ENCODE peak calls at places on chromosomes 16 and 17, in six cellular contexts. E is IMR-90, D is breast epithelium, I is HCT116, Z is cardiac muscle cell, Y is neural progenitor cell. L is an unnamed sample. For H3K27me3 and H3K4me1, the result is how much of the 10 kb centered on the place peaks cover.

GRCh38 chr16:85055503-85056210 is 28.1 kb downstream of the KIAA0513 start:
- DNase-seq in I (no peak), D (peak), E (peak), Y (no peak), Z (peak), L (no peak)

GRCh38 chr16:58847902-58848661 is 114.0 kb upstream of the GOT2 start:
- DNase-seq in D (no peak), Y (no peak), Z (no peak), E (no peak), I (no peak), L (no peak)

GRCh38 chr17:66583112-66583748 is 251.7 kb upstream of the CACNG5 start:
- DNase-seq in I (no peak), D (no peak), Y (no peak), Z (no peak), E (no peak), L (no peak)

GRCh38 chr16:83031524-83031923 is 404.8 kb downstream of the CDH13 start:
- DNase-seq in Y (no peak), I (no peak), E (peak), D (no peak), Z (no peak), L (no peak)

GRCh38 chr17:31869031-31869430 is 10.0 kb upstream of the COPRS start:
- DNase-seq in E (peak), I (no peak), Z (no peak), Y (no peak), D (no peak), L (no peak)

GRCh38 chr16:70760221-70760620 is 40.7 kb downstream of the VAC14 start:
- DNase-seq in Y (no peak), D (no peak), Z (no peak), I (no peak), E (no peak), L (no peak)

GRCh38 chr17:12683299-12683698 is 17.6 kb downstream of the MYOCD start:
- DNase-seq in D (no peak), Y (no peak), Z (no peak), I (no peak), E (no peak), L (no peak)

GRCh38 chr17:66313325-66313724 is 10.9 kb downstream of the PRKCA start:
- DNase-seq in Z (no peak), D (no peak), E (no peak), Y (no peak), I (no peak), L (no peak)

GRCh38 chr16:25691519-25692091 is at the start of gene HS3ST4:
- DNase-seq in D (no peak), I (no peak), E (no peak), Y (peak), Z (peak), L (no peak)

GRCh38 chr17:79930077-79930785 is 91.0 kb upstream of the CBX4 start:
- DNase-seq in Y (peak), E (no peak), I (no peak), D (no peak), Z (no peak), L (no peak)

GRCh38 chr17:36550491-36551417 is 6.0 kb downstream of the GGNBP2 start:
- DNase-seq in D (no peak), E (no peak), Y (no peak), Z (no peak), I (no peak), L (no peak)

GRCh38 chr16:88276591-88276990 is 106.2 kb upstream of the ZNF469 start:
- DNase-seq in Y (no peak), I (no peak), E (no peak), D (no peak), Z (no peak), L (no peak)

GRCh38 chr17:80010283-80010858 is 25.3 kb downstream of the TBC1D16 start:
- DNase-seq in I (no peak), E (no peak), Y (no peak), D (no peak), Z (no peak), L (no peak)

GRCh38 chr17:49454050-49454449 is 39.4 kb upstream of the PHB1 start:
- DNase-seq in Z (no peak), Y (peak), I (peak), D (no peak), E (peak), L (no peak)

GRCh38 chr17:44961921-44962350 is 6.2 kb downstream of the C1QL1 start:
- DNase-seq in Y (no peak), D (no peak), E (no peak), I (no peak), Z (no peak), L (no peak)

GRCh38 chr17:50575581-50576210 is 15.2 kb downstream of the CACNA1G start:
- DNase-seq in I (no peak), E (no peak), Y (no peak), D (no peak), Z (no peak), L (no peak)

GRCh38 chr16:50547340-50547865 is 793 bp upstream of the NKD1 start:
- DNase-seq in E (no peak), I (peak), D (no peak), Y (peak), Z (peak), L (no peak)

GRCh38 chr16:8849411-8850011 is 19.3 kb downstream of the CARHSP1 start:
- DNase-seq in I (no peak), D (no peak), E (no peak), Y (no peak), Z (no peak), L (no peak)

GRCh38 chr17:29133146-29133713 is 47.0 kb downstream of the MYO18A start:
- DNase-seq in Z (peak), Y (no peak), I (no peak), E (peak), D (no peak), L (peak)

GRCh38 chr17:7014995-7015586 is 2.7 kb downstream of the RNASEK start:
- DNase-seq in Z (no peak), Y (peak), D (no peak), I (no peak), E (peak), L (no peak)

GRCh38 chr17:58763263-58763662 is 7.6 kb downstream of the PPM1E start:
- DNase-seq in Z (no peak), D (no peak), E (no peak), Y (no peak), I (no peak), L (no peak)

GRCh38 chr17:42067371-42068180 is 17.2 kb upstream of the C17orf113 start:
- DNase-seq in I (no peak), D (peak), Z (peak), Y (peak), E (peak), L (no peak)

GRCh38 chr16:10326647-10327046 is 59.2 kb upstream of the ATF7IP2 start:
- DNase-seq in Y (no peak), E (no peak), D (no peak), Z (no peak), I (no peak), L (no peak)

GRCh38 chr17:21815352-21816063 is 123.2 kb downstream of the KCNJ18 start:
- DNase-seq in Z (no peak), D (no peak), E (no peak), Y (no peak), I (no peak), L (no peak)

GRCh38 chr17:21817791-21818364 is 125.6 kb downstream of the KCNJ18 start:
- DNase-seq in Z (no peak), I (no peak), E (no peak), Y (no peak), D (no peak), L (no peak)

GRCh38 chr17:21816592-21817567 is 124.6 kb downstream of the KCNJ18 start:
- DNase-seq in E (no peak), D (no peak), I (no peak), Z (no peak), Y (no peak), L (no peak)

GRCh38 chr17:21814776-21815175 is 122.5 kb downstream of the KCNJ18 start:
- DNase-seq in I (no peak), D (no peak), Z (no peak), Y (no peak), E (no peak), L (no peak)
- H3K27me3 ChIP-seq in I (under half), D (under half), Z (under half), Y (under half), E (under half), L (under half)

DNA sequence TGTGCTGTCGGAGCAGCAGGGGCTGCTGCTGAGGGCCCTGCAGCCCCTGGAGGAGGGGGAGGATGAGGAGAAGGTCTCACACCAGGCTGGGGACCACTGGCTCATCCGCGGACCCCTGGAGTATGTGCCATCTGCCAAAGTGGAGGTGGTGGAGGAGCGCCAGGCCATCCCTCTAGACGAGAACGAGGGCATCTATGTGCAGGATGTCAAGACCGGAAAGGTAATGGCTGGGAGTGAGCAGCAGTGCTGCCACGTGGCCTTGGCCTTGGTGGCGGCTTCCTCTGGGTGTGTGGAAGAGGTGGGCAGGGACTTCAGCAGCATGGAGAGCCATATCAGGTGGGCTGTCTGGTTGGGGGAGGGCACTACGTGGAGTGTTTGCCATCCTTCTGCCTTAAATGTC is 20.0 kb downstream of the MVP start:
- DNase-seq in Z (no peak), Y (no peak), D (no peak), E (no peak), I (no peak), L (no peak)
- H3K4me1 ChIP-seq in Z (under half), Y (under half), D (under half), E (under half), I (under half), L (under half)

GRCh38 chr17:76079577-76080206 is 710 bp downstream of the ZACN start:
- DNase-seq in D (no peak), Z (peak), I (no peak), E (no peak), Y (peak), L (no peak)

GRCh38 chr17:76076765-76077581 is 2.0 kb upstream of the ZACN start:
- DNase-seq in Z (no peak), E (peak), Y (peak), I (no peak), D (no peak), L (no peak)

GRCh38 chr17:76076100-76076764 is 1.7 kb downstream of the GALR2 start:
- DNase-seq in Y (peak), E (no peak), I (no peak), D (no peak), Z (no peak), L (no peak)

GRCh38 chr17:76078859-76079576 is at the start of gene ZACN:
- DNase-seq in E (no peak), Y (no peak), Z (no peak), I (no peak), D (no peak), L (no peak)

GRCh38 chr17:76077582-76078110 is 1.3 kb upstream of the ZACN start:
- DNase-seq in Z (no peak), E (no peak), I (no peak), D (no peak), Y (no peak), L (no peak)
- H3K27me3 ChIP-seq in Z (half or more), E (half or more), I (under half), D (half or more), Y (half or more), L (under half)

GRCh38 chr17:82271401-82271800 is 2.1 kb downstream of the CSNK1D start:
- DNase-seq in I (no peak), Z (no peak), Y (no peak), E (no peak), D (no peak), L (no peak)
- H3K4me1 ChIP-seq in I (under half), Z (under half), Y (under half), E (under half), D (under half), L (under half)

DNA sequence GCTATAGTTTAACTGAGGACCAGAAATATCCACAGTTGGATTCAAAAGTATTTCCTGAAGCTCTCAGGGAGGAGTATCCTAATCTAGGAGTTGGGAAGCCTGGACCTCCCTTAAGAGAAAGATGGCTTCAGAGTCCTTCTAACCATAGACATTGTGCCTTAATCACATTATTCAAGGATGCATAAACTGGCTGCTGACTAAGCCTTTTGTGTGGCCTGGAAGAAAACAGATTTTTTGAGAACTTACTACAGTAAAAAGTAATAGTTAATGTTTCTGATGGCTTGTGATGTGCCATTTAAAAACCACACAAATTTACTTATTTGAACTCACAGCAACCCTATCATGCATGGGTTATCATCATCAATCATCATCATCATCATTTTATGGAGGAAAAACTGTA is 126.2 kb upstream of the RPL38 start:
- DNase-seq in Z (no peak), I (no peak), Y (no peak), D (no peak), E (no peak), L (no peak)
- H3K27me3 ChIP-seq in Z (under half), I (under half), Y (under half), D (under half), E (under half), L (under half)

GRCh38 chr17:62756198-62756597 is 51.9 kb downstream of the MARCHF10 start:
- DNase-seq in D (no peak), I (no peak), Y (no peak), Z (no peak), E (no peak), L (no peak)
- H3K4me1 ChIP-seq in D (under half), I (under half), Y (under half), Z (under half), E (under half), L (under half)

GRCh38 chr17:823501-823902 is 41.3 kb downstream of the MRM3 start:
- DNase-seq in Y (no peak), E (no peak), I (no peak), Z (no peak), D (no peak), L (no peak)
- H3K27me3 ChIP-seq in Y (under half), E (under half), I (under half), Z (under half), D (under half), L (under half)